ENCODE peak calls at places on chromosomes 16 and 17, in six cellular contexts. Z is NCI-H2171 treated with DMSO at 0.1 percent for 48 hours; I is CD8-positive, alpha-beta memory T cell; K is CD4-positive, CD25-positive, alpha-beta regulatory T cell; S is mesothelial cell of epicardium; J is effector memory CD4-positive, alpha-beta T cell. N is an unnamed sample.

GRCh38 chr17:29640981-29641642 is 18.4 kb upstream of the CORO6 start:
- DNase-seq in Z (no peak), I (no peak), K (no peak), S (no peak), J (no peak), N (no peak)

GRCh38 chr17:44645341-44645740 is 10.9 kb upstream of the MEIOC start:
- DNase-seq in Z (no peak), I (no peak), K (no peak), S (no peak), J (no peak), N (no peak)

GRCh38 chr16:58280846-58281301 is 14.0 kb downstream of the PRSS54 start:
- DNase-seq in Z (peak; percentile 20), I (no peak), K (no peak), S (no peak), J (no peak), N (no peak)

GRCh38 chr17:47847341-47848197 is 3.4 kb downstream of the SP6 start:
- DNase-seq in Z (no peak), I (no peak), K (no peak), S (no peak), J (no peak), N (no peak)

GRCh38 chr16:15792563-15792971 is 64.3 kb downstream of the MYH11 start:
- DNase-seq in Z (no peak), I (no peak), K (no peak), S (no peak), J (no peak), N (no peak)

GRCh38 chr16:23379707-23380106 is 73.3 kb downstream of the COG7 start:
- DNase-seq in Z (no peak), I (no peak), K (no peak), S (no peak), J (no peak), N (no peak)

GRCh38 chr17:42814633-42815399 is 9.3 kb downstream of the BECN1 start:
- DNase-seq in Z (no peak), I (no peak), K (no peak), S (no peak), J (no peak), N (no peak)

GRCh38 chr17:73989671-73990070 is 213.8 kb upstream of the RPL38 start:
- DNase-seq in Z (no peak), I (no peak), K (no peak), S (no peak), J (no peak), N (no peak)

GRCh38 chr16:14378684-14379467 is 251.2 kb downstream of the PARN start:
- DNase-seq in Z (no peak), I (no peak), K (no peak), S (no peak), J (no peak), N (no peak)

GRCh38 chr16:30619643-30620042 is 9.5 kb upstream of the ZNF689 start:
- DNase-seq in Z (no peak), I (no peak), K (no peak), S (no peak), J (no peak), N (no peak)

GRCh38 chr16:74726736-74727135 is 26.1 kb upstream of the MLKL start:
- DNase-seq in Z (no peak), I (no peak), K (no peak), S (no peak), J (no peak), N (no peak)

GRCh38 chr16:67311607-67312449 is 14.7 kb downstream of the KCTD19 start:
- DNase-seq in Z (no peak), I (no peak), K (no peak), S (no peak), J (no peak), N (peak; percentile 67)

GRCh38 chr17:2023692-2024571 is 1.2 kb downstream of the RTN4RL1 start:
- DNase-seq in Z (peak; percentile 73), I (peak; percentile 31), K (peak; percentile 24), S (no peak), J (peak; percentile 40), N (no peak)

GRCh38 chr16:75012380-75013081 is 13.7 kb downstream of the ZNRF1 start:
- DNase-seq in Z (no peak), I (no peak), K (peak; percentile 10), S (no peak), J (no peak), N (no peak)

GRCh38 chr16:67015317-67015731 is 13.6 kb upstream of the CBFB start:
- DNase-seq in Z (no peak), I (no peak), K (no peak), S (no peak), J (no peak), N (no peak)

GRCh38 chr16:85794696-85795095 is 4.6 kb downstream of the EMC8 start:
- DNase-seq in Z (no peak), I (no peak), K (no peak), S (no peak), J (no peak), N (no peak)

GRCh38 chr16:74743668-74744299 is 30.8 kb downstream of the FA2H start:
- DNase-seq in Z (peak; percentile 95), I (no peak), K (no peak), S (no peak), J (no peak), N (no peak)